ENCODE peak calls at places on chromosomes 6 and 20, in six cellular contexts. One of them, this sample, is unnamed.

GRCh38 chr6:21046276-21046675 is 512.0 kb downstream of the CDKAL1 start:
- DNase-seq in nephron progenitor cell: peak; percentile 58
- DNase-seq in body of pancreas: no peak
- DNase-seq in cardiac muscle cell: no peak
- DNase-seq in glutamatergic neuron: no peak
- DNase-seq in tibial artery: no peak
- DNase-seq in this sample: no peak

GRCh38 chr20:60249436-60249835 is 291.2 kb downstream of the CDH26 start:
- DNase-seq in body of pancreas: no peak
- DNase-seq in cardiac muscle cell: peak; percentile 23
- DNase-seq in tibial artery: no peak
- DNase-seq in glutamatergic neuron: no peak
- DNase-seq in nephron progenitor cell: no peak
- DNase-seq in this sample: peak; percentile 42

GRCh38 chr6:44190712-44191111 is 26.0 kb upstream of the MYMX start:
- DNase-seq in cardiac muscle cell: peak; percentile 52
- DNase-seq in nephron progenitor cell: no peak
- DNase-seq in glutamatergic neuron: no peak
- DNase-seq in body of pancreas: no peak
- DNase-seq in tibial artery: no peak
- DNase-seq in this sample: no peak

GRCh38 chr20:46828471-46828870 is 66.2 kb upstream of the EYA2 start:
- DNase-seq in nephron progenitor cell: no peak
- DNase-seq in tibial artery: no peak
- DNase-seq in body of pancreas: no peak
- DNase-seq in glutamatergic neuron: no peak
- DNase-seq in cardiac muscle cell: peak; percentile 24
- DNase-seq in this sample: no peak

GRCh38 chr6:13593103-13593502 is 18.7 kb downstream of the SIRT5 start:
- DNase-seq in glutamatergic neuron: no peak
- DNase-seq in nephron progenitor cell: no peak
- DNase-seq in cardiac muscle cell: no peak
- DNase-seq in body of pancreas: no peak
- DNase-seq in tibial artery: no peak
- DNase-seq in this sample: no peak

GRCh38 chr6:39847216-39847615 is 55.0 kb downstream of the DAAM2 start:
- DNase-seq in nephron progenitor cell: no peak
- DNase-seq in body of pancreas: peak; percentile 65
- DNase-seq in cardiac muscle cell: peak; percentile 81
- DNase-seq in tibial artery: peak; percentile 58
- DNase-seq in glutamatergic neuron: no peak
- DNase-seq in this sample: no peak

GRCh38 chr6:9834233-9834632 is 580.6 kb downstream of the TFAP2A start:
- DNase-seq in nephron progenitor cell: no peak
- DNase-seq in tibial artery: no peak
- DNase-seq in body of pancreas: no peak
- DNase-seq in cardiac muscle cell: no peak
- DNase-seq in glutamatergic neuron: no peak
- DNase-seq in this sample: no peak

GRCh38 chr20:61939691-61940360 is 125.9 kb downstream of the TAF4 start:
- DNase-seq in nephron progenitor cell: no peak
- DNase-seq in glutamatergic neuron: no peak
- DNase-seq in tibial artery: peak; percentile 5
- DNase-seq in cardiac muscle cell: no peak
- DNase-seq in body of pancreas: no peak
- DNase-seq in this sample: no peak

GRCh38 chr20:48578397-48579098 is 249.3 kb downstream of the PREX1 start:
- DNase-seq in cardiac muscle cell: no peak
- DNase-seq in glutamatergic neuron: no peak
- DNase-seq in nephron progenitor cell: no peak
- DNase-seq in tibial artery: no peak
- DNase-seq in body of pancreas: no peak
- DNase-seq in this sample: no peak

GRCh38 chr6:9659848-9660247 is 755.0 kb downstream of the TFAP2A start:
- DNase-seq in tibial artery: no peak
- DNase-seq in cardiac muscle cell: no peak
- DNase-seq in nephron progenitor cell: no peak
- DNase-seq in body of pancreas: peak; percentile 20
- DNase-seq in glutamatergic neuron: no peak
- DNase-seq in this sample: no peak

GRCh38 chr6:7769702-7770101 is 43.8 kb downstream of the BMP6 start:
- DNase-seq in nephron progenitor cell: no peak
- DNase-seq in body of pancreas: no peak
- DNase-seq in glutamatergic neuron: no peak
- DNase-seq in cardiac muscle cell: peak; percentile 17
- DNase-seq in tibial artery: no peak
- DNase-seq in this sample: no peak

GRCh38 chr20:1526310-1526709 is 31.2 kb downstream of the SIRPD start:
- DNase-seq in cardiac muscle cell: no peak
- DNase-seq in body of pancreas: no peak
- DNase-seq in nephron progenitor cell: no peak
- DNase-seq in glutamatergic neuron: no peak
- DNase-seq in tibial artery: no peak
- DNase-seq in this sample: no peak

DNA sequence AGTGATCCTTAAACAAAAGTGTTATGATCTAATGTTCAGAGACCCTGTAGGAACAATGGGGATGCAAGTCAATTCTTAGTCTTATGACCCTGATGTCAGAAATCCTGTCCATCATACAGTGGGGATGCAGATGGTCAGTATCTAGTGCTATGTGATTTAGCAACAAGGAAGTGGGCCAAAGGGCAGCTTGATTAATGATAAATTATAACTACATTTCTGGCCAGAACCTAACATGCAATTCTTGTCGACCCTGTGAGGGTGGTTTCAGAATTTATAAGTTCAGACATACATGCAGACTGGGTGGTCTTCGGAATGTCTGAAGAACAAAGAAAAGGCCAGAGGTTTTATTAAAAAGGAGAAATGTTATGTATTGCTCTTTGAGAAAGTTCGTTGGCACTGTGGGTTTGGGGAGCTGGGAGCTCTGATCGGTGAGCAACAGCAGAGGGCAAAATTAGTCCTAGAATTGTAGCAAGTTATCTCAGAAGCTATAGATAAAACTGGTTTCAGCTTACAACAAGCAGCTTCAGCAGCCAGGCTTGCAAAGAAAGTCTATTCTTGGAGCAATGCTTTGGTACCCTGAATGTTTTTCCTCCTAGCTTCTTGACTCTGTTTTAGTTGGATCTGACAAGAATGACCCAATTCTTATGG is 50.8 kb downstream of the RPF2 start:
- DNase-seq in cardiac muscle cell: peak; percentile 64
- DNase-seq in glutamatergic neuron: no peak
- DNase-seq in body of pancreas: no peak
- DNase-seq in nephron progenitor cell: no peak
- DNase-seq in tibial artery: no peak
- DNase-seq in this sample: no peak
- TF ChIP-seq CTCF in cardiac muscle cell: peak; percentile 22
- TF ChIP-seq CTCF in glutamatergic neuron: no peak
- TF ChIP-seq CTCF in body of pancreas: peak; percentile 32
- TF ChIP-seq CTCF in nephron progenitor cell: no peak
- TF ChIP-seq CTCF in tibial artery: no peak
- TF ChIP-seq CTCF in this sample: no peak

GRCh38 chr6:55293116-55293515 is 34.2 kb upstream of the GFRAL start:
- DNase-seq in cardiac muscle cell: peak; percentile 36
- DNase-seq in body of pancreas: no peak
- DNase-seq in tibial artery: no peak
- DNase-seq in glutamatergic neuron: no peak
- DNase-seq in nephron progenitor cell: no peak
- DNase-seq in this sample: no peak
- TF ChIP-seq CTCF in cardiac muscle cell: peak; percentile 53
- TF ChIP-seq CTCF in body of pancreas: peak; percentile 23
- TF ChIP-seq CTCF in tibial artery: no peak
- TF ChIP-seq CTCF in glutamatergic neuron: peak; percentile 30
- TF ChIP-seq CTCF in nephron progenitor cell: peak; percentile 22
- TF ChIP-seq CTCF in this sample: peak; percentile 61

GRCh38 chr6:6694368-6694780 is 105.9 kb downstream of the LY86 start:
- DNase-seq in glutamatergic neuron: no peak
- DNase-seq in body of pancreas: peak; percentile 7
- DNase-seq in cardiac muscle cell: no peak
- DNase-seq in tibial artery: no peak
- DNase-seq in nephron progenitor cell: no peak
- DNase-seq in this sample: no peak
- TF ChIP-seq CTCF in glutamatergic neuron: peak; percentile 10
- TF ChIP-seq CTCF in body of pancreas: no peak
- TF ChIP-seq CTCF in cardiac muscle cell: no peak
- TF ChIP-seq CTCF in tibial artery: no peak
- TF ChIP-seq CTCF in nephron progenitor cell: no peak
- TF ChIP-seq CTCF in this sample: no peak

GRCh38 chr6:1028744-1029143 is 283.2 kb upstream of the FOXQ1 start:
- DNase-seq in cardiac muscle cell: no peak
- DNase-seq in glutamatergic neuron: no peak
- DNase-seq in nephron progenitor cell: no peak
- DNase-seq in body of pancreas: no peak
- DNase-seq in tibial artery: no peak
- DNase-seq in this sample: no peak
- TF ChIP-seq CTCF in cardiac muscle cell: no peak
- TF ChIP-seq CTCF in glutamatergic neuron: no peak
- TF ChIP-seq CTCF in nephron progenitor cell: no peak
- TF ChIP-seq CTCF in body of pancreas: no peak
- TF ChIP-seq CTCF in tibial artery: no peak
- TF ChIP-seq CTCF in this sample: no peak

GRCh38 chr6:23414922-23415321 is 711.1 kb upstream of the NRSN1 start:
- DNase-seq in nephron progenitor cell: no peak
- DNase-seq in cardiac muscle cell: no peak
- DNase-seq in body of pancreas: no peak
- DNase-seq in tibial artery: no peak
- DNase-seq in glutamatergic neuron: no peak
- DNase-seq in this sample: no peak

GRCh38 chr6:23412770-23413169 is 713.2 kb upstream of the NRSN1 start:
- DNase-seq in cardiac muscle cell: no peak
- DNase-seq in nephron progenitor cell: no peak
- DNase-seq in body of pancreas: no peak
- DNase-seq in glutamatergic neuron: no peak
- DNase-seq in tibial artery: no peak
- DNase-seq in this sample: no peak

GRCh38 chr6:23413327-23414203 is 712.5 kb upstream of the NRSN1 start:
- DNase-seq in cardiac muscle cell: peak; percentile 19
- DNase-seq in nephron progenitor cell: no peak
- DNase-seq in glutamatergic neuron: no peak
- DNase-seq in tibial artery: no peak
- DNase-seq in body of pancreas: no peak
- DNase-seq in this sample: no peak

GRCh38 chr6:23415819-23416427 is 710.1 kb upstream of the NRSN1 start:
- DNase-seq in tibial artery: no peak
- DNase-seq in body of pancreas: no peak
- DNase-seq in glutamatergic neuron: no peak
- DNase-seq in cardiac muscle cell: no peak
- DNase-seq in nephron progenitor cell: no peak
- DNase-seq in this sample: no peak

GRCh38 chr6:23414204-23414501 is 711.9 kb upstream of the NRSN1 start:
- DNase-seq in body of pancreas: no peak
- DNase-seq in cardiac muscle cell: peak; percentile 81
- DNase-seq in tibial artery: no peak
- DNase-seq in glutamatergic neuron: no peak
- DNase-seq in nephron progenitor cell: no peak
- DNase-seq in this sample: no peak
- TF ChIP-seq CTCF in body of pancreas: peak; percentile 31
- TF ChIP-seq CTCF in cardiac muscle cell: peak; percentile 53
- TF ChIP-seq CTCF in tibial artery: peak; percentile 21
- TF ChIP-seq CTCF in glutamatergic neuron: no peak
- TF ChIP-seq CTCF in nephron progenitor cell: peak; percentile 7
- TF ChIP-seq CTCF in this sample: peak; percentile 51

DNA sequence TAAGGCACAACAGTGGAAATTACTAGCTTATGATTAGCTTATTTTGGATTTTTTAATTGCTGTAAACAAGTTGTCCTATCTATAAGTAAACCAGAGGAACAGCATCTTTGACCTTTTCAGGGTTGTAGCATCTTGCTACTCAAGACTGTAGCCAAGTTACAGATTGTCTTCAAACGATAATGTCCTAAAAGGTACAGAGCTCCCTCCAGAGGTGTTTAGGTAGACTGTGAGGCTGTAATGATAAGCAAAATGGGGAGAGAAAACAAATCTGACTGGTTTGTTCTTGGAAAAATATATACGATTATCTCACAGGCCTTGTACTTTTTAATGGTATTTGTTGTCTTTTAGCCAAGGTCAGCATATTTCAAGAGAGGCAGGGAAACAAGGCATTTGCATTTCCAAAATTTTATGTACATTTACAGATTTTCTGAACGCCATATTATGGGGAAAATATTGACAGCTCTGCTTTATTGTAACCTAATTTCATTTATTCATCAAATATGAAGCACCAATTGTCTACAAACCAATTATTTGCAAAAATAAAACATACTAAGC is 273.4 kb downstream of the MEI4 start:
- DNase-seq in cardiac muscle cell: no peak
- DNase-seq in nephron progenitor cell: no peak
- DNase-seq in glutamatergic neuron: no peak
- DNase-seq in tibial artery: no peak
- DNase-seq in body of pancreas: no peak
- DNase-seq in this sample: no peak
- TF ChIP-seq CTCF in cardiac muscle cell: no peak
- TF ChIP-seq CTCF in nephron progenitor cell: no peak
- TF ChIP-seq CTCF in glutamatergic neuron: no peak
- TF ChIP-seq CTCF in tibial artery: no peak
- TF ChIP-seq CTCF in body of pancreas: peak; percentile 48
- TF ChIP-seq CTCF in this sample: peak; percentile 64

GRCh38 chr20:44109951-44110361 is 77.0 kb downstream of the JPH2 start:
- DNase-seq in cardiac muscle cell: peak; percentile 74
- DNase-seq in glutamatergic neuron: no peak
- DNase-seq in tibial artery: no peak
- DNase-seq in body of pancreas: no peak
- DNase-seq in nephron progenitor cell: no peak
- DNase-seq in this sample: no peak
- TF ChIP-seq CTCF in cardiac muscle cell: peak; percentile 54
- TF ChIP-seq CTCF in glutamatergic neuron: no peak
- TF ChIP-seq CTCF in tibial artery: peak; percentile 17
- TF ChIP-seq CTCF in body of pancreas: no peak
- TF ChIP-seq CTCF in nephron progenitor cell: no peak
- TF ChIP-seq CTCF in this sample: peak; percentile 30

This sample was measured in type B pancreatic cell.